ENCODE peak calls at places on chromosomes 2 and 18, in six cellular contexts. S is cardiac muscle cell, C is tibial artery, G is PC-9, X is left lung, Q is esophagus muscularis mucosa. P is an unnamed sample.

GRCh38 chr2:191209346-191209745 is 35.9 kb upstream of the MYO1B start:
- DNase-seq in S (peak; percentile 27), X (no peak), Q (no peak), C (no peak), G (no peak), P (no peak)

GRCh38 chr2:159188449-159188848 is 98.1 kb downstream of the WDSUB1 start:
- DNase-seq in Q (no peak), X (no peak), S (no peak), C (no peak), G (no peak), P (no peak)

GRCh38 chr18:13537022-13537780 is 189.2 kb downstream of the FAM210A start:
- DNase-seq in G (no peak), C (no peak), X (no peak), Q (no peak), S (no peak), P (no peak)

GRCh38 chr18:55912071-55912470 is 324.1 kb upstream of the TCF4 start:
- DNase-seq in S (peak; percentile 79), Q (no peak), X (no peak), C (no peak), G (no peak), P (no peak)

GRCh38 chr2:219973136-219973535 is 345.7 kb downstream of the SLC4A3 start:
- DNase-seq in G (no peak), S (no peak), X (no peak), C (no peak), Q (no peak), P (no peak)

GRCh38 chr2:86336350-86337234 is 834 bp downstream of the REEP1 start:
- DNase-seq in S (no peak), G (peak; percentile 8), C (no peak), X (no peak), Q (no peak), P (no peak)

GRCh38 chr2:10266133-10266620 is 36.5 kb upstream of the HPCAL1 start:
- DNase-seq in X (peak; percentile 20), Q (no peak), C (peak; percentile 9), S (peak; percentile 8), G (no peak), P (peak; percentile 20)

GRCh38 chr18:79748321-79749157 is 49.2 kb upstream of the KCNG2 start:
- DNase-seq in Q (no peak), G (no peak), X (peak; percentile 22), C (no peak), S (no peak), P (peak; percentile 24)

GRCh38 chr2:162017233-162017632 is 56.8 kb downstream of the DPP4 start:
- DNase-seq in C (no peak), X (no peak), G (no peak), Q (no peak), S (no peak), P (no peak)

GRCh38 chr2:44549099-44549471 is 187.3 kb downstream of the CAMKMT start:
- DNase-seq in S (peak; percentile 69), C (no peak), X (no peak), Q (no peak), G (peak; percentile 68), P (no peak)

GRCh38 chr2:231648579-231649174 is 56.0 kb downstream of the TEX44 start:
- DNase-seq in G (peak; percentile 89), S (peak; percentile 57), X (peak; percentile 80), C (peak; percentile 63), Q (no peak), P (no peak)

GRCh38 chr2:171410624-171411023 is 23.2 kb downstream of the METTL8 start:
- DNase-seq in G (no peak), X (no peak), C (no peak), Q (no peak), S (no peak), P (no peak)

GRCh38 chr2:187934236-187934635 is 357.4 kb upstream of the GULP1 start:
- DNase-seq in C (no peak), Q (no peak), S (no peak), G (no peak), X (no peak), P (no peak)

GRCh38 chr18:6543330-6543908 is 128.7 kb upstream of the L3MBTL4 start:
- DNase-seq in G (no peak), S (peak; percentile 70), C (no peak), Q (no peak), X (no peak), P (no peak)

DNA sequence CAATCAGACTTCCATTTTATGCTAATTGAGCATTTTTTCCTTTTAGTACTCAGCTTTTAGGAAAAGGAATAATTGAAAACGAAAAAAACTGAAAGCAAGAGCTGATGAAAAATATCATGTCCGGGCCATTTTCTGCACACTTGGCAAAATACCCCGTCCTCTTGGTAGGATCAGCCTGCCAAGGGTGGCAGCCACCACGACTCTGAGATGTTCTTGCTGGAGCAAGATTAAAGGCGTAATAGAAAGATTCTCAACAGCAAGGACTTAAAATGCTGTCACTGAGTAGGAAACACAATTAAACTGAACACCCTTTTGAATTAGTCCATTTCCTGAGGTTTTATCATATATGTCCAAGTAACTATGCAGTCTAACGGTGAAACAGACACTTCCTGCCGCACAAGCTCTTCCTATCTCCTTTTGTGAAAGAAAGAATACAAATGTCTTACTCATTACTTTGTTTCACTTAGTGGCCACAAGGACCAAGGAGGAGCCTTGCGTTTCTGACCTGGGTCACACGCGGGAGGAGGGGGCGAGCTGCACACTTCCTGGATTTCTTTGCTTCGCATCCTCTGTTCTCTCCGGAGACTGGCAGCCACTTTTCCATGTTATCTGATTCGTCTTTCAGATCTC is 222.7 kb downstream of the PIEZO2 start:
- DNase-seq in Q (no peak), G (no peak), S (peak; percentile 68), C (no peak), X (no peak), P (no peak)
- TF ChIP-seq CTCF in Q (no peak), G (no peak), S (no peak), C (no peak), X (no peak), P (no peak)

GRCh38 chr2:23384551-23385349 is at the start of gene KLHL29:
- DNase-seq in S (peak; percentile 82), G (peak; percentile 79), X (peak; percentile 86), Q (peak; percentile 95), C (peak; percentile 85), P (no peak)
- H3K27ac ChIP-seq in S (no peak within 1 kb of the TSS), G (peak within 1 kb of the TSS; percentile 35), X (peak within 1 kb of the TSS; percentile 73), Q (peak within 1 kb of the TSS; percentile 97), C (peak within 1 kb of the TSS; percentile 85), P (peak within 1 kb of the TSS; percentile 23)

DNA sequence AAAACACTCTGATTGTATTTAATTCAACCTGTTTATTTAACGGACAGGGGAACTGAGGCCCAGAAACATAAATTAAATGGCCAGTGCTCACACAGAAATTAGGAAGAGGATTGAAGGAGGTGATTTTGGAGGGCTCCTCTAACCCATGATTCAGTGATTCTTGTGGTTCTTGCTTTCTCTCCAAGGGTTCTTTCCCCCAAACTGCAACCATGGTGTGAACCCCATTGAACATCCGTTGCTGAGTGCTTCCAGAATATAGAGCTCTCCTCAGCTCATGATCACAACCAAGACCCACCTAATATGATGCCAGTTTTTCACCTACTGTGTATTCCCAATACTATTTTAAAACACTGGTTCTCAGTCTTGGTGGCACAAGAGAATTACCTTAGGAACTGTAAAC is 41.4 kb downstream of the BMP10 start:
- DNase-seq in C (no peak), Q (no peak), S (no peak), X (no peak), G (no peak), P (no peak)
- H3K4me1 ChIP-seq in C (peaks cover 43% of the 10 kb centered on the region), Q (peaks cover 51% of the 10 kb centered on the region), S (peaks cover 6% of the 10 kb centered on the region), X (peaks cover 18% of the 10 kb centered on the region), G (no peaks in the 10 kb centered on the region), P (peaks cover 40% of the 10 kb centered on the region)

GRCh38 chr18:68660355-68661183 is 54.3 kb downstream of the TMX3 start:
- DNase-seq in X (no peak), C (no peak), G (no peak), Q (no peak), S (peak; percentile 73), P (no peak)
- TF ChIP-seq CTCF in X (peak; percentile 29), C (peak; percentile 46), G (peak; percentile 78), Q (peak; percentile 28), S (peak; percentile 51), P (peak; percentile 80)

GRCh38 chr2:47173986-47174730 is 19.1 kb upstream of the STPG4 start:
- DNase-seq in X (no peak), G (no peak), Q (no peak), S (no peak), C (no peak), P (no peak)
- H3K27ac ChIP-seq in X (peak overlapping the region; percentile 99), G (peak overlapping the region; percentile 95), Q (peak overlapping the region; percentile 99), S (no peak overlapping the region), C (peak overlapping the region; percentile 100), P (peak overlapping the region; percentile 91)

GRCh38 chr2:11865378-11865777 is 118.9 kb downstream of the LPIN1 start:
- DNase-seq in G (no peak), X (no peak), Q (no peak), S (no peak), C (no peak), P (no peak)
- H3K4me1 ChIP-seq in G (peaks cover 20% of the 10 kb centered on the region), X (peaks cover 11% of the 10 kb centered on the region), Q (peaks cover 13% of the 10 kb centered on the region), S (peaks cover 16% of the 10 kb centered on the region), C (peaks cover 4% of the 10 kb centered on the region), P (no peaks in the 10 kb centered on the region)

DNA sequence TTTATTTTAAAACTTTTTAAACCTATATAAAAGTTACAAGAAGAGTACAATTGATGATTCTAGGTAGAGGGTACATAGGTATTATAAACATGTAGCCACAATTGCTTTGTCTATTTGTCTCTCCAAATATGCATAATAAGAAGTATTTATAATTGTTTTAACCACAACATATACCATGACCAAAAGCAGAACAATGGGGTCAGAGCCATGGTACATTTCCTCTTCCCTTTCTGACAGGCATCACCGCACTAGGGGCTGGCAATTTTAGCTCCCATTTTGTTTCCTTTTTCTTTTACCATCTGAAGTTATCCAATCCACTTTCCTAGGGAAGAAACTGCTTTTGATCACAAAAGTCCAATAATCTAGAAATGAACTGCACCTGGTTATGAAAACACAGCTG is 49.3 kb downstream of the TMX3 start:
- DNase-seq in G (no peak), S (no peak), X (no peak), Q (no peak), C (no peak), P (no peak)
- TF ChIP-seq CTCF in G (no peak), S (no peak), X (no peak), Q (no peak), C (no peak), P (no peak)

GRCh38 chr2:98730851-98731708 is at the start of gene MGAT4A:
- DNase-seq in S (peak; percentile 47), X (peak; percentile 80), G (peak; percentile 75), Q (no peak), C (peak; percentile 65), P (no peak)
- H3K27ac ChIP-seq in S (peak within 1 kb of the TSS; percentile 4), X (peak within 1 kb of the TSS; percentile 95), G (no peak within 1 kb of the TSS), Q (peak within 1 kb of the TSS; percentile 83), C (peak within 1 kb of the TSS; percentile 88), P (no peak within 1 kb of the TSS)

P was measured in RWPE2.